ENCODE peak calls at places on chromosomes 3 and 15, in eight cellular contexts. One of them, this sample, is unnamed.
A peak's percentile ranks its signal among the peaks of the same experiment; 100 is the strongest.

GRCh38 chr3:176570992-176571391 is 626.3 kb downstream of the TBL1XR1 start:
- DNase-seq in cardiac muscle cell: no peak
- DNase-seq in adrenal gland: no peak
- DNase-seq in gastrocnemius medialis: no peak
- DNase-seq in astrocyte: no peak
- DNase-seq in body of pancreas: no peak
- DNase-seq in neuronal stem cell: no peak
- DNase-seq in pancreas: no peak
- DNase-seq in this sample: no peak

GRCh38 chr3:149971403-149972075 is 844 bp upstream of the PFN2 start:
- DNase-seq in neuronal stem cell: no peak
- DNase-seq in adrenal gland: peak; percentile 57
- DNase-seq in astrocyte: peak; percentile 70
- DNase-seq in cardiac muscle cell: no peak
- DNase-seq in pancreas: peak; percentile 53
- DNase-seq in body of pancreas: peak; percentile 34
- DNase-seq in gastrocnemius medialis: peak; percentile 74
- DNase-seq in this sample: peak; percentile 77

GRCh38 chr3:69379661-69380060 is 6.2 kb downstream of the FRMD4B start:
- DNase-seq in adrenal gland: no peak
- DNase-seq in neuronal stem cell: no peak
- DNase-seq in cardiac muscle cell: no peak
- DNase-seq in body of pancreas: no peak
- DNase-seq in astrocyte: no peak
- DNase-seq in pancreas: no peak
- DNase-seq in gastrocnemius medialis: no peak
- DNase-seq in this sample: no peak

GRCh38 chr15:67067161-67067853 is 1.9 kb downstream of the SMAD3 start:
- DNase-seq in body of pancreas: no peak
- DNase-seq in cardiac muscle cell: no peak
- DNase-seq in gastrocnemius medialis: no peak
- DNase-seq in adrenal gland: no peak
- DNase-seq in astrocyte: no peak
- DNase-seq in neuronal stem cell: peak; percentile 48
- DNase-seq in pancreas: no peak
- DNase-seq in this sample: peak; percentile 39

GRCh38 chr15:58159827-58160386 is 21.7 kb downstream of the AQP9 start:
- DNase-seq in neuronal stem cell: no peak
- DNase-seq in body of pancreas: no peak
- DNase-seq in adrenal gland: no peak
- DNase-seq in cardiac muscle cell: no peak
- DNase-seq in gastrocnemius medialis: no peak
- DNase-seq in astrocyte: no peak
- DNase-seq in pancreas: no peak
- DNase-seq in this sample: no peak

GRCh38 chr3:4425707-4426106 is 41.4 kb downstream of the SUMF1 start:
- DNase-seq in adrenal gland: no peak
- DNase-seq in astrocyte: peak; percentile 10
- DNase-seq in cardiac muscle cell: no peak
- DNase-seq in neuronal stem cell: no peak
- DNase-seq in gastrocnemius medialis: no peak
- DNase-seq in body of pancreas: no peak
- DNase-seq in pancreas: no peak
- DNase-seq in this sample: no peak

GRCh38 chr3:40899286-40899712 is 300.0 kb upstream of the CTNNB1 start:
- DNase-seq in astrocyte: peak; percentile 32
- DNase-seq in cardiac muscle cell: peak; percentile 36
- DNase-seq in gastrocnemius medialis: no peak
- DNase-seq in adrenal gland: peak; percentile 19
- DNase-seq in pancreas: no peak
- DNase-seq in neuronal stem cell: no peak
- DNase-seq in body of pancreas: no peak
- DNase-seq in this sample: no peak

GRCh38 chr3:113183748-113184661 is 27.4 kb upstream of the BOC start:
- DNase-seq in neuronal stem cell: no peak
- DNase-seq in gastrocnemius medialis: no peak
- DNase-seq in cardiac muscle cell: peak; percentile 38
- DNase-seq in adrenal gland: no peak
- DNase-seq in body of pancreas: no peak
- DNase-seq in astrocyte: peak; percentile 17
- DNase-seq in pancreas: no peak
- DNase-seq in this sample: no peak

GRCh38 chr15:52103217-52104207 is 9.1 kb downstream of the BCL2L10 start:
- DNase-seq in body of pancreas: peak; percentile 65
- DNase-seq in adrenal gland: peak; percentile 93
- DNase-seq in astrocyte: peak; percentile 97
- DNase-seq in cardiac muscle cell: peak; percentile 92
- DNase-seq in pancreas: no peak
- DNase-seq in gastrocnemius medialis: peak; percentile 57
- DNase-seq in neuronal stem cell: no peak
- DNase-seq in this sample: no peak

GRCh38 chr3:134376786-134377431 is 2.7 kb upstream of the AMOTL2 start:
- DNase-seq in neuronal stem cell: no peak
- DNase-seq in adrenal gland: no peak
- DNase-seq in cardiac muscle cell: no peak
- DNase-seq in astrocyte: no peak
- DNase-seq in pancreas: no peak
- DNase-seq in gastrocnemius medialis: no peak
- DNase-seq in body of pancreas: no peak
- DNase-seq in this sample: no peak

GRCh38 chr3:58173029-58173669 is 37.6 kb downstream of the DNASE1L3 start:
- DNase-seq in cardiac muscle cell: no peak
- DNase-seq in body of pancreas: no peak
- DNase-seq in pancreas: no peak
- DNase-seq in neuronal stem cell: no peak
- DNase-seq in adrenal gland: no peak
- DNase-seq in gastrocnemius medialis: no peak
- DNase-seq in astrocyte: no peak
- DNase-seq in this sample: no peak

GRCh38 chr15:64845183-64845611 is 3.5 kb downstream of the PLEKHO2 start:
- DNase-seq in astrocyte: no peak
- DNase-seq in gastrocnemius medialis: no peak
- DNase-seq in pancreas: peak; percentile 41
- DNase-seq in cardiac muscle cell: peak; percentile 71
- DNase-seq in adrenal gland: no peak
- DNase-seq in neuronal stem cell: no peak
- DNase-seq in body of pancreas: no peak
- DNase-seq in this sample: no peak

GRCh38 chr3:174640932-174641331 is 218.2 kb upstream of the NAALADL2 start:
- DNase-seq in pancreas: no peak
- DNase-seq in astrocyte: no peak
- DNase-seq in neuronal stem cell: no peak
- DNase-seq in adrenal gland: no peak
- DNase-seq in gastrocnemius medialis: no peak
- DNase-seq in body of pancreas: no peak
- DNase-seq in cardiac muscle cell: no peak
- DNase-seq in this sample: no peak

GRCh38 chr3:136790786-136791185 is 28.1 kb upstream of the SLC35G2 start:
- DNase-seq in pancreas: no peak
- DNase-seq in adrenal gland: no peak
- DNase-seq in astrocyte: no peak
- DNase-seq in gastrocnemius medialis: no peak
- DNase-seq in neuronal stem cell: no peak
- DNase-seq in cardiac muscle cell: no peak
- DNase-seq in body of pancreas: no peak
- DNase-seq in this sample: no peak

GRCh38 chr3:58994746-58995330 is 55.0 kb downstream of the CFAP20DC start:
- DNase-seq in gastrocnemius medialis: no peak
- DNase-seq in pancreas: peak; percentile 21
- DNase-seq in neuronal stem cell: peak; percentile 56
- DNase-seq in adrenal gland: peak; percentile 32
- DNase-seq in cardiac muscle cell: peak; percentile 81
- DNase-seq in body of pancreas: peak; percentile 46
- DNase-seq in astrocyte: peak; percentile 52
- DNase-seq in this sample: peak; percentile 77

GRCh38 chr3:186788482-186789370 is 5.3 kb downstream of the EIF4A2 start:
- DNase-seq in gastrocnemius medialis: no peak
- DNase-seq in adrenal gland: no peak
- DNase-seq in body of pancreas: no peak
- DNase-seq in cardiac muscle cell: no peak
- DNase-seq in astrocyte: no peak
- DNase-seq in pancreas: no peak
- DNase-seq in neuronal stem cell: no peak
- DNase-seq in this sample: no peak

GRCh38 chr3:112199622-112200316 is 66.7 kb upstream of the GCSAM start:
- DNase-seq in body of pancreas: no peak
- DNase-seq in pancreas: no peak
- DNase-seq in gastrocnemius medialis: no peak
- DNase-seq in adrenal gland: no peak
- DNase-seq in astrocyte: peak; percentile 63
- DNase-seq in neuronal stem cell: no peak
- DNase-seq in cardiac muscle cell: no peak
- DNase-seq in this sample: no peak

GRCh38 chr15:95162069-95162468 is 930.7 kb downstream of the MCTP2 start:
- DNase-seq in neuronal stem cell: no peak
- DNase-seq in astrocyte: peak; percentile 67
- DNase-seq in gastrocnemius medialis: no peak
- DNase-seq in pancreas: no peak
- DNase-seq in adrenal gland: no peak
- DNase-seq in body of pancreas: no peak
- DNase-seq in cardiac muscle cell: peak; percentile 13
- DNase-seq in this sample: no peak

GRCh38 chr3:175153595-175153994 is 294.5 kb downstream of the NAALADL2 start:
- DNase-seq in astrocyte: no peak
- DNase-seq in pancreas: no peak
- DNase-seq in adrenal gland: no peak
- DNase-seq in neuronal stem cell: no peak
- DNase-seq in cardiac muscle cell: no peak
- DNase-seq in body of pancreas: no peak
- DNase-seq in gastrocnemius medialis: no peak
- DNase-seq in this sample: no peak

GRCh38 chr3:174365796-174366195 is 493.3 kb upstream of the NAALADL2 start:
- DNase-seq in neuronal stem cell: no peak
- DNase-seq in pancreas: no peak
- DNase-seq in body of pancreas: no peak
- DNase-seq in astrocyte: no peak
- DNase-seq in gastrocnemius medialis: no peak
- DNase-seq in cardiac muscle cell: no peak
- DNase-seq in adrenal gland: no peak
- DNase-seq in this sample: no peak

GRCh38 chr3:124282751-124283643 is 291.1 kb upstream of the ROPN1 start:
- DNase-seq in pancreas: no peak
- DNase-seq in astrocyte: peak; percentile 81
- DNase-seq in adrenal gland: no peak
- DNase-seq in gastrocnemius medialis: no peak
- DNase-seq in body of pancreas: no peak
- DNase-seq in cardiac muscle cell: peak; percentile 72
- DNase-seq in neuronal stem cell: no peak
- DNase-seq in this sample: no peak

GRCh38 chr15:55218068-55218467 is 21.3 kb upstream of the RSL24D1 start:
- DNase-seq in body of pancreas: no peak
- DNase-seq in gastrocnemius medialis: no peak
- DNase-seq in astrocyte: no peak
- DNase-seq in cardiac muscle cell: no peak
- DNase-seq in pancreas: no peak
- DNase-seq in adrenal gland: no peak
- DNase-seq in neuronal stem cell: no peak
- DNase-seq in this sample: no peak

DNA sequence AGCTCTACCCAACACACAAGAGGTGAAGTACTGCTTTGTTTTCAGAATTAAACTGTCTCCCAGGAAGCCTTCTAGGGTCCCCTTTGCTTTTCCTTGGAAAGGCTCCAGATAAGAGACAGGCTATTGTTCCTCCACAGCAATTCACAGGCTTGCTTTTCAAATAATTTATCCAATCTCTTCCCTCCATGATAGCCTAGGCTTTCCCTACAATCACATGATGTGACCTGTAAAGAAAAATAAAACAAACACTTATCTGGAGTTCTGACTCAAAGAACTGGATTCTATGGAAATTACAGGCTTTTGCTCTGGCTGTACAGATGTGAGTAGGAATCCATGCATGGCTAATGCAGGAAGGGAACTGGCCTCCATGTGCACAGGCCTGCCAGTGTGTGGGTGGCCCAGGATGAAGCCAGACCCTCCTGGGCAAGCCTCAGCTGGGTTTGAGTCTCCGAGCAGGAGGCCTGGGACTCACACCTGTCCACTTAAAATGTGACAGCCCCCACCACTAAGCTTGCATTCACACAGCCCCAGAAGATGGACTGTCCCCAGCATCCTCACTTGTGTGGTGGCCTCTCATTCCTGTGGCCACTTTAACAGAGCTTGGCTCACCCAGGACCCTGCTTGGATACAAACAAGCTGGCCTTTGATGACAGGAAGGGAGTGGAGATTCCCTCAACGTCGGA is 75.8 kb upstream of the LEKR1 start:
- DNase-seq in pancreas: no peak
- DNase-seq in astrocyte: peak; percentile 69
- DNase-seq in cardiac muscle cell: peak; percentile 47
- DNase-seq in body of pancreas: no peak
- DNase-seq in adrenal gland: no peak
- DNase-seq in neuronal stem cell: no peak
- DNase-seq in gastrocnemius medialis: no peak
- DNase-seq in this sample: no peak
- H3K4me3 ChIP-seq in pancreas: no peak overlapping the region
- H3K4me3 ChIP-seq in astrocyte: peak overlapping the region; percentile 40
- H3K4me3 ChIP-seq in cardiac muscle cell: no peak overlapping the region
- H3K4me3 ChIP-seq in body of pancreas: no peak overlapping the region
- H3K4me3 ChIP-seq in adrenal gland: no peak overlapping the region
- H3K4me3 ChIP-seq in neuronal stem cell: no peak overlapping the region
- H3K4me3 ChIP-seq in gastrocnemius medialis: no peak overlapping the region
- H3K4me3 ChIP-seq in this sample: no peak overlapping the region

GRCh38 chr3:172152294-172152649 is 112.9 kb downstream of the FNDC3B start:
- DNase-seq in neuronal stem cell: no peak
- DNase-seq in pancreas: no peak
- DNase-seq in astrocyte: no peak
- DNase-seq in cardiac muscle cell: peak; percentile 41
- DNase-seq in gastrocnemius medialis: no peak
- DNase-seq in adrenal gland: no peak
- DNase-seq in body of pancreas: no peak
- DNase-seq in this sample: no peak
- H3K4me1 ChIP-seq in neuronal stem cell: peaks cover 21% of the 10 kb centered on the region
- H3K4me1 ChIP-seq in pancreas: peaks cover 30% of the 10 kb centered on the region
- H3K4me1 ChIP-seq in astrocyte: peaks cover 69% of the 10 kb centered on the region
- H3K4me1 ChIP-seq in cardiac muscle cell: peaks cover 53% of the 10 kb centered on the region
- H3K4me1 ChIP-seq in gastrocnemius medialis: peaks cover 79% of the 10 kb centered on the region
- H3K4me1 ChIP-seq in adrenal gland: peaks cover 40% of the 10 kb centered on the region
- H3K4me1 ChIP-seq in body of pancreas: peaks cover 62% of the 10 kb centered on the region
- H3K4me1 ChIP-seq in this sample: no peaks in the 10 kb centered on the region

DNA sequence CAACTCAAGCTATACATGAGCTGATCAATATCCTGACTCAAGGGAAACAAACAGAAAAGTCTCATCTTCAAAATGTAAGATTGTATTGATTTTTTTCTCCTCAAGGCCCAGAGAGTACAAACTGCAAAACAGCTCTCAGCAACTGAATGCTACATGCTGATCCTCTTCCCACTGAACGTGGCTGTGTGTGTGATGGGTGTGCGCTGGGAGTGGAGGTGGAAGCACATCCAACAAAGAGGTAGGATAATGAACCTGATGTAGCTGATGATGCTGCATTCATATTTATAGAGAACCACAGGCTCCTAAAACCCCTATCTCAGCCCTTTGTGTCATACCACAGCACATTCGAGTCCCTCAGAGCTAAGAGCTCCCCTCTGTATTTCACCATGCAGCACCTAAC is 56.8 kb downstream of the GABRB3 start:
- DNase-seq in cardiac muscle cell: no peak
- DNase-seq in neuronal stem cell: no peak
- DNase-seq in body of pancreas: no peak
- DNase-seq in astrocyte: no peak
- DNase-seq in gastrocnemius medialis: no peak
- DNase-seq in adrenal gland: no peak
- DNase-seq in pancreas: no peak
- DNase-seq in this sample: no peak
- H3K9me3 ChIP-seq in cardiac muscle cell: no peaks in the 10 kb centered on the region
- H3K9me3 ChIP-seq in neuronal stem cell: no peaks in the 10 kb centered on the region
- H3K9me3 ChIP-seq in body of pancreas: no peaks in the 10 kb centered on the region
- H3K9me3 ChIP-seq in astrocyte: peaks cover 3% of the 10 kb centered on the region
- H3K9me3 ChIP-seq in gastrocnemius medialis: no peaks in the 10 kb centered on the region
- H3K9me3 ChIP-seq in adrenal gland: no peaks in the 10 kb centered on the region
- H3K9me3 ChIP-seq in pancreas: no peaks in the 10 kb centered on the region
- H3K9me3 ChIP-seq in this sample: no peaks in the 10 kb centered on the region

GRCh38 chr3:10469406-10470119 is 35.8 kb downstream of the ATP2B2 start:
- DNase-seq in body of pancreas: no peak
- DNase-seq in astrocyte: no peak
- DNase-seq in gastrocnemius medialis: peak; percentile 87
- DNase-seq in cardiac muscle cell: no peak
- DNase-seq in pancreas: no peak
- DNase-seq in adrenal gland: no peak
- DNase-seq in neuronal stem cell: no peak
- DNase-seq in this sample: no peak
- H3K4me3 ChIP-seq in body of pancreas: no peak overlapping the region
- H3K4me3 ChIP-seq in astrocyte: no peak overlapping the region
- H3K4me3 ChIP-seq in gastrocnemius medialis: peak overlapping the region; percentile 5
- H3K4me3 ChIP-seq in cardiac muscle cell: no peak overlapping the region
- H3K4me3 ChIP-seq in pancreas: no peak overlapping the region
- H3K4me3 ChIP-seq in adrenal gland: no peak overlapping the region
- H3K4me3 ChIP-seq in neuronal stem cell: no peak overlapping the region
- H3K4me3 ChIP-seq in this sample: no peak overlapping the region